ENCODE peak calls at places on chromosomes 16 and 17, in four cellular contexts. D is fibroblast of lung; V is psoas muscle; F is CD4-positive, alpha-beta T cell. C is an unnamed sample.

GRCh38 chr16:17283022-17283421 is 187.7 kb downstream of the XYLT1 start:
- DNase-seq in D (no peak), V (no peak), F (no peak), C (no peak)

GRCh38 chr17:57601328-57601727 is 143.8 kb downstream of the CCDC182 start:
- DNase-seq in D (peak), V (no peak), F (no peak), C (no peak)

GRCh38 chr17:60390881-60391418 is 983 bp downstream of the USP32 start:
- DNase-seq in D (peak), V (peak), F (peak), C (no peak)

GRCh38 chr17:36529121-36529520 is 5.5 kb downstream of the MYO19 start:
- DNase-seq in D (peak), V (no peak), F (no peak), C (no peak)

GRCh38 chr16:50274771-50275415 is 8.5 kb downstream of the ADCY7 start:
- DNase-seq in D (no peak), V (no peak), F (no peak), C (no peak)

GRCh38 chr17:7476474-7476873 is 3.0 kb downstream of the ZBTB4 start:
- DNase-seq in D (peak), V (no peak), F (no peak), C (no peak)

GRCh38 chr17:81096741-81097133 is 61.8 kb downstream of the BAIAP2 start:
- DNase-seq in D (no peak), V (no peak), F (no peak), C (no peak)

GRCh38 chr17:77616243-77616731 is 342.2 kb upstream of the TNRC6C start:
- DNase-seq in D (peak), V (no peak), F (no peak), C (no peak)

GRCh38 chr16:87634411-87634810 is 32.1 kb downstream of the JPH3 start:
- DNase-seq in D (no peak), V (no peak), F (no peak), C (no peak)

GRCh38 chr16:70688266-70688742 is 2.5 kb upstream of the MTSS2 start:
- DNase-seq in D (peak), V (peak), F (no peak), C (no peak)

GRCh38 chr17:77231076-77231871 is 90.5 kb downstream of the SEC14L1 start:
- DNase-seq in D (no peak), V (no peak), F (no peak), C (no peak)

GRCh38 chr16:81531415-81531814 is 86.8 kb downstream of the CMIP start:
- DNase-seq in D (no peak), V (no peak), F (no peak), C (no peak)

GRCh38 chr17:31575043-31575442 is 183.6 kb downstream of the RAB11FIP4 start:
- DNase-seq in D (no peak), V (no peak), F (no peak), C (no peak)

GRCh38 chr16:50276128-50276444 is 9.7 kb downstream of the ADCY7 start:
- DNase-seq in D (no peak), V (no peak), F (no peak), C (no peak)

GRCh38 chr16:57045694-57046381 is 46.5 kb upstream of the CPNE2 start:
- DNase-seq in D (peak), V (peak), F (peak), C (peak)

GRCh38 chr17:43645765-43646481 is 15.8 kb downstream of the MEOX1 start:
- DNase-seq in D (peak), V (peak), F (peak), C (no peak)

GRCh38 chr16:85385463-85386331 is 227.4 kb upstream of the GSE1 start:
- DNase-seq in D (no peak), V (no peak), F (no peak), C (no peak)

GRCh38 chr17:15264542-15264941 is 584 bp downstream of the PMP22 start:
- DNase-seq in D (no peak), V (peak), F (no peak), C (no peak)

GRCh38 chr17:2996208-2996855 is 67.1 kb downstream of the OR1D5 start:
- DNase-seq in D (peak), V (no peak), F (no peak), C (no peak)

GRCh38 chr16:68013440-68013839 is 2.3 kb downstream of the DPEP2NB start:
- DNase-seq in D (no peak), V (no peak), F (no peak), C (no peak)

GRCh38 chr16:87538594-87538993 is 45.8 kb upstream of the ZCCHC14 start:
- DNase-seq in D (peak), V (no peak), F (no peak), C (no peak)

GRCh38 chr17:72614871-72615626 is 477.4 kb downstream of the SLC39A11 start:
- DNase-seq in D (peak), V (no peak), F (no peak), C (no peak)

GRCh38 chr17:1560582-1561170 is 1.9 kb downstream of the PITPNA start:
- DNase-seq in D (no peak), V (no peak), F (no peak), C (no peak)

GRCh38 chr16:31331141-31331764 is 23.7 kb upstream of the ITGAX start:
- DNase-seq in D (no peak), V (no peak), F (peak), C (peak)

GRCh38 chr17:14352139-14352538 is 51.3 kb downstream of the HS3ST3B1 start:
- DNase-seq in D (no peak), V (no peak), F (no peak), C (no peak)

GRCh38 chr17:65013613-65014391 is 42.7 kb downstream of the GNA13 start:
- DNase-seq in D (peak), V (no peak), F (no peak), C (peak)

GRCh38 chr17:73427198-73427597 is 115.4 kb upstream of the CDC42EP4 start:
- DNase-seq in D (no peak), V (no peak), F (no peak), C (no peak)

GRCh38 chr16:35748621-35749252 is 2289.3 kb downstream of the TP53TG3F start:
- DNase-seq in D (no peak), V (no peak), F (no peak), C (peak)

GRCh38 chr16:2954228-2954627 is 9.8 kb upstream of the KREMEN2 start:
- DNase-seq in D (no peak), V (no peak), F (no peak), C (no peak)

GRCh38 chr17:10018461-10018891 is 113.4 kb upstream of the RCVRN start:
- DNase-seq in D (no peak), V (no peak), F (no peak), C (peak)

GRCh38 chr16:11105038-11105903 is 150.7 kb downstream of the SOCS1 start:
- DNase-seq in D (peak), V (no peak), F (no peak), C (peak)

GRCh38 chr17:50210249-50211225 is 9.1 kb upstream of the COL1A1 start:
- DNase-seq in D (peak), V (peak), F (no peak), C (no peak)

GRCh38 chr17:63946440-63947363 is 14.6 kb upstream of the CD79B start:
- DNase-seq in D (peak), V (no peak), F (peak), C (peak)

GRCh38 chr17:17467720-17468119 is 9.1 kb upstream of the MED9 start:
- DNase-seq in D (peak), V (no peak), F (no peak), C (no peak)

GRCh38 chr17:63295288-63295687 is 150.8 kb downstream of the CYB561 start:
- DNase-seq in D (peak), V (no peak), F (no peak), C (no peak)

GRCh38 chr16:2177101-2177500 is 19.3 kb downstream of the CASKIN1 start:
- DNase-seq in D (no peak), V (no peak), F (no peak), C (no peak)

GRCh38 chr17:1347681-1348318 is 52.2 kb downstream of the YWHAE start:
- DNase-seq in D (no peak), V (peak), F (peak), C (no peak)

GRCh38 chr16:2339521-2340484 is 725 bp downstream of the ABCA3 start:
- DNase-seq in D (peak), V (peak), F (peak), C (peak)

GRCh38 chr17:39688475-39688835 is 598 bp upstream of the PGAP3 start:
- DNase-seq in D (no peak), V (no peak), F (no peak), C (no peak)

GRCh38 chr17:39684369-39685043 is 3.4 kb downstream of the PGAP3 start:
- DNase-seq in D (no peak), V (no peak), F (no peak), C (no peak)

GRCh38 chr17:39687101-39687545 is 734 bp downstream of the PGAP3 start:
- DNase-seq in D (no peak), V (no peak), F (no peak), C (no peak)

GRCh38 chr17:39688945-39689344 is 1.1 kb upstream of the PGAP3 start:
- DNase-seq in D (no peak), V (no peak), F (no peak), C (no peak)

GRCh38 chr17:39687546-39688474 is at the start of gene PGAP3:
- DNase-seq in D (peak), V (peak), F (peak), C (peak)
- TF ChIP-seq CTCF in D (no peak), V (no peak), F (no peak), C (no peak)

GRCh38 chr17:55518549-55518948 is 7.3 kb upstream of the SMIM36 start:
- DNase-seq in D (no peak), V (no peak), F (no peak), C (no peak)

GRCh38 chr17:55524440-55525220 is 13.4 kb upstream of the SMIM36 start:
- DNase-seq in D (no peak), V (no peak), F (no peak), C (no peak)

GRCh38 chr17:55520402-55520801 is 9.2 kb upstream of the SMIM36 start:
- DNase-seq in D (no peak), V (no peak), F (no peak), C (no peak)

GRCh38 chr17:55521193-55521592 is 9.9 kb upstream of the SMIM36 start:
- DNase-seq in D (no peak), V (no peak), F (no peak), C (no peak)
- TF ChIP-seq CTCF in D (no peak), V (no peak), F (no peak), C (no peak)

DNA sequence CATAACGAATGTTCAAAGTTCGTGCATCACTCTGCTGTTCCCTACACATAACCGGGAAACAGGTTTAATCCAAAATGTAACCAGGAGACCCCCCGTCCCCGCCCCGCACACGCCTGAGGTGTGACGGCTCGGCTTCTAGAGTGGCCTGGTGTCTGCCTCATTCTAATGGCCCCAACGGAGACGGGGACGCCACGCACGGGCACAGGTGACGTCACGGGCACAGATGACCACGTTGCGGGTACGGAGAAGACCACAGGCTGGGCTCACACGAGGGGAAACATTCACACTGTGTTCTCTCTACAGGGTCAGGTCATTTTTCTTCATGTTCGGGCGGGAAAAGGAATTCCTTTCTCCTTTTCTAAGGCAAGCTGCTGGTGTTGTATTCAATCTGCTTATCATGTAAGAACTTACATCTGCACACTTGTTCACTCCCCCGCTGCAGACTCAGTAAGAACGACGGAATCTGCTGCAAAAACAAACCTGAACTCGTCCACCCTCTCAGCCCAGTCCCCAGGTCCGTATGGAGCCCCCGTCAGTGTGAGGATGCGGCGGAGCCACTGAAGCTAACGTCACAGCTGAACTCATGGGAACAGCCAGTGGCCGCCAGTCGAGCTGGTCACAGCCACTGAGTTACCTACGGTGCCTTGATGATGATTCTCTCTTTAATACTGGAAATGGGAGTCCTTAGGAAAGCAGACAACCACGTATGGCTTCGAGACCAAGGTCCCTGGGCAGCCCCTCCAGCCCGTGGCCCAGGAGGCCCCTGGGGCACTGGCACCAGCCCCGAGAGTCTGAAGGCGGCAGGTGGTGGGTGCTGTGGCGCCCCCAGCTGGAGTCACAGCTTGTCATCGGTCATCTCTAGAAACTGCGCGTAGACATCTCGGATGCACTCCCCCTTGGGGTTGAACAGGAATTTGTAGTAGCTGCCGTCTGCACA is 32.9 kb downstream of the WDR45B start:
- DNase-seq in D (no peak), V (no peak), F (no peak), C (no peak)
- TF ChIP-seq CTCF in D (no peak), V (no peak), F (no peak), C (no peak)

GRCh38 chr17:39123627-39124026 is 27.8 kb downstream of the PLXDC1 start:
- DNase-seq in D (peak), V (no peak), F (no peak), C (no peak)
- TF ChIP-seq CTCF in D (no peak), V (peak), F (no peak), C (no peak)

GRCh38 chr16:75576384-75576811 is 10.2 kb downstream of the GABARAPL2 start:
- DNase-seq in D (no peak), V (no peak), F (no peak), C (peak)
- TF ChIP-seq CTCF in D (no peak), V (no peak), F (no peak), C (no peak)

C was measured in GM10248.